ENCODE peak calls at places on chromosome 1, in seven cellular contexts. One of them, this sample, is unnamed.

GRCh38 chr1:221672160-221672762 is 69.6 kb downstream of the DUSP10 start:
- DNase-seq in adrenal gland: no peak
- DNase-seq in transverse colon: no peak
- DNase-seq in right lobe of liver: no peak
- DNase-seq in ovary: no peak
- DNase-seq in testis: no peak
- DNase-seq in K562: no peak
- DNase-seq in this sample: no peak

GRCh38 chr1:22978299-22978698 is 5.6 kb upstream of the LACTBL1 start:
- DNase-seq in transverse colon: no peak
- DNase-seq in K562: no peak
- DNase-seq in ovary: no peak
- DNase-seq in right lobe of liver: no peak
- DNase-seq in adrenal gland: no peak
- DNase-seq in testis: peak
- DNase-seq in this sample: no peak

GRCh38 chr1:98025858-98026257 is 105.0 kb upstream of the DPYD start:
- DNase-seq in transverse colon: no peak
- DNase-seq in ovary: no peak
- DNase-seq in K562: no peak
- DNase-seq in testis: no peak
- DNase-seq in adrenal gland: no peak
- DNase-seq in right lobe of liver: no peak
- DNase-seq in this sample: no peak

GRCh38 chr1:22808846-22809501 is 98.3 kb downstream of the EPHB2 start:
- DNase-seq in transverse colon: no peak
- DNase-seq in ovary: peak
- DNase-seq in testis: peak
- DNase-seq in K562: no peak
- DNase-seq in right lobe of liver: peak
- DNase-seq in adrenal gland: peak
- DNase-seq in this sample: peak

GRCh38 chr1:108829498-108829916 is 27.4 kb downstream of the AKNAD1 start:
- DNase-seq in right lobe of liver: peak
- DNase-seq in transverse colon: no peak
- DNase-seq in adrenal gland: no peak
- DNase-seq in testis: no peak
- DNase-seq in K562: no peak
- DNase-seq in ovary: no peak
- DNase-seq in this sample: no peak

GRCh38 chr1:91693542-91693941 is 192.4 kb downstream of the TGFBR3 start:
- DNase-seq in adrenal gland: peak
- DNase-seq in ovary: no peak
- DNase-seq in transverse colon: no peak
- DNase-seq in K562: no peak
- DNase-seq in right lobe of liver: no peak
- DNase-seq in testis: peak
- DNase-seq in this sample: peak

GRCh38 chr1:243507672-243508302 is 251.9 kb downstream of the SDCCAG8 start:
- DNase-seq in transverse colon: no peak
- DNase-seq in testis: no peak
- DNase-seq in ovary: no peak
- DNase-seq in right lobe of liver: no peak
- DNase-seq in adrenal gland: no peak
- DNase-seq in K562: no peak
- DNase-seq in this sample: no peak

GRCh38 chr1:38667626-38668025 is 191.9 kb downstream of the RRAGC start:
- DNase-seq in K562: no peak
- DNase-seq in ovary: no peak
- DNase-seq in right lobe of liver: no peak
- DNase-seq in testis: no peak
- DNase-seq in adrenal gland: no peak
- DNase-seq in transverse colon: no peak
- DNase-seq in this sample: no peak

GRCh38 chr1:110209715-110210603 is at the start of gene KCNC4:
- DNase-seq in adrenal gland: peak
- DNase-seq in ovary: peak
- DNase-seq in transverse colon: peak
- DNase-seq in K562: peak
- DNase-seq in testis: peak
- DNase-seq in right lobe of liver: peak
- DNase-seq in this sample: peak

GRCh38 chr1:236058141-236058626 is 6.7 kb downstream of the NID1 start:
- DNase-seq in ovary: no peak
- DNase-seq in right lobe of liver: no peak
- DNase-seq in transverse colon: no peak
- DNase-seq in adrenal gland: no peak
- DNase-seq in K562: no peak
- DNase-seq in testis: no peak
- DNase-seq in this sample: no peak

GRCh38 chr1:190170321-190170720 is 307.3 kb downstream of the BRINP3 start:
- DNase-seq in testis: no peak
- DNase-seq in transverse colon: no peak
- DNase-seq in K562: no peak
- DNase-seq in adrenal gland: no peak
- DNase-seq in ovary: no peak
- DNase-seq in right lobe of liver: no peak
- DNase-seq in this sample: no peak

GRCh38 chr1:22830747-22831340 is 120.2 kb downstream of the EPHB2 start:
- DNase-seq in right lobe of liver: peak
- DNase-seq in testis: no peak
- DNase-seq in adrenal gland: no peak
- DNase-seq in K562: no peak
- DNase-seq in ovary: no peak
- DNase-seq in transverse colon: no peak
- DNase-seq in this sample: no peak

GRCh38 chr1:19633106-19633505 is 11.0 kb upstream of the NBL1 start:
- DNase-seq in ovary: no peak
- DNase-seq in right lobe of liver: no peak
- DNase-seq in K562: no peak
- DNase-seq in transverse colon: no peak
- DNase-seq in adrenal gland: no peak
- DNase-seq in testis: no peak
- DNase-seq in this sample: no peak

GRCh38 chr1:156420209-156421061 is 51.4 kb downstream of the RHBG start:
- DNase-seq in transverse colon: no peak
- DNase-seq in K562: no peak
- DNase-seq in right lobe of liver: no peak
- DNase-seq in adrenal gland: no peak
- DNase-seq in ovary: no peak
- DNase-seq in testis: no peak
- DNase-seq in this sample: no peak

GRCh38 chr1:212271823-212272498 is 13.2 kb upstream of the PPP2R5A start:
- DNase-seq in right lobe of liver: no peak
- DNase-seq in testis: no peak
- DNase-seq in ovary: no peak
- DNase-seq in adrenal gland: no peak
- DNase-seq in transverse colon: peak
- DNase-seq in K562: no peak
- DNase-seq in this sample: no peak

GRCh38 chr1:107821340-107821739 is 143.6 kb downstream of the VAV3 start:
- DNase-seq in right lobe of liver: no peak
- DNase-seq in K562: no peak
- DNase-seq in ovary: no peak
- DNase-seq in transverse colon: no peak
- DNase-seq in testis: no peak
- DNase-seq in adrenal gland: no peak
- DNase-seq in this sample: no peak

GRCh38 chr1:243293941-243294722 is 38.3 kb downstream of the SDCCAG8 start:
- DNase-seq in K562: no peak
- DNase-seq in transverse colon: no peak
- DNase-seq in adrenal gland: no peak
- DNase-seq in testis: no peak
- DNase-seq in right lobe of liver: no peak
- DNase-seq in ovary: no peak
- DNase-seq in this sample: no peak

GRCh38 chr1:210231846-210232523 is 611 bp upstream of the SERTAD4 start:
- DNase-seq in ovary: peak
- DNase-seq in adrenal gland: no peak
- DNase-seq in right lobe of liver: no peak
- DNase-seq in transverse colon: no peak
- DNase-seq in K562: no peak
- DNase-seq in testis: no peak
- DNase-seq in this sample: no peak

GRCh38 chr1:32351859-32352745 is 10.2 kb downstream of the FAM229A start:
- DNase-seq in K562: peak
- DNase-seq in transverse colon: peak
- DNase-seq in testis: peak
- DNase-seq in ovary: peak
- DNase-seq in adrenal gland: peak
- DNase-seq in right lobe of liver: peak
- DNase-seq in this sample: no peak

GRCh38 chr1:183349201-183349711 is 68.9 kb downstream of the NMNAT2 start:
- DNase-seq in K562: no peak
- DNase-seq in ovary: no peak
- DNase-seq in right lobe of liver: no peak
- DNase-seq in transverse colon: no peak
- DNase-seq in adrenal gland: no peak
- DNase-seq in testis: peak
- DNase-seq in this sample: no peak

DNA sequence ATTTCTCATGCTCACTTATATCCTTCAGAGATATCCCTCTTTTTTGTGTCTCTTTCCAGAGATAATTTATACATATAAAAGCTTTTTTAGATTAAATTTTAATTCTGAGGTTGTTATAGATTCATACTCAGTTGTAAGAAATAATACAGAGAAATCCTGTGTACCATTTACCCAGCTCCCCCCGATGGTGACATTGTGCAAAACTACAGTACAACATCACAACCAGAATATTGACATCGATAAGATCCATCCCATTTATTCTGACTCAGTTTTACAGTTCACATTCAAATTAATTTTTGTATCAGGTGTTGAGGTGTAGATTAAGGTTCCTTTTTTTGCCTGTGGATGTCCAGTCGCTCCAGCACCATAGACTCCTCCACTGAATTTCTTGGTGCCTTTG is 14.3 kb downstream of the DMRTB1 start:
- DNase-seq in ovary: no peak
- DNase-seq in testis: no peak
- DNase-seq in K562: no peak
- DNase-seq in transverse colon: no peak
- DNase-seq in right lobe of liver: no peak
- DNase-seq in adrenal gland: no peak
- DNase-seq in this sample: no peak
- TF ChIP-seq CTCF in ovary: no peak
- TF ChIP-seq CTCF in testis: no peak
- TF ChIP-seq CTCF in K562: no peak
- TF ChIP-seq CTCF in transverse colon: no peak
- TF ChIP-seq CTCF in right lobe of liver: peak
- TF ChIP-seq CTCF in adrenal gland: no peak
- TF ChIP-seq CTCF in this sample: no peak

GRCh38 chr1:67126111-67126746 is 8.5 kb downstream of the C1orf141 start:
- DNase-seq in right lobe of liver: no peak
- DNase-seq in transverse colon: no peak
- DNase-seq in adrenal gland: no peak
- DNase-seq in K562: peak
- DNase-seq in ovary: no peak
- DNase-seq in testis: no peak
- DNase-seq in this sample: no peak
- TF ChIP-seq POLR2A in right lobe of liver: no peak
- TF ChIP-seq POLR2A in transverse colon: no peak
- TF ChIP-seq POLR2A in adrenal gland: no peak
- TF ChIP-seq POLR2A in K562: no peak
- TF ChIP-seq POLR2A in ovary: no peak
- TF ChIP-seq POLR2A in testis: no peak
- TF ChIP-seq POLR2A in this sample: no peak

DNA sequence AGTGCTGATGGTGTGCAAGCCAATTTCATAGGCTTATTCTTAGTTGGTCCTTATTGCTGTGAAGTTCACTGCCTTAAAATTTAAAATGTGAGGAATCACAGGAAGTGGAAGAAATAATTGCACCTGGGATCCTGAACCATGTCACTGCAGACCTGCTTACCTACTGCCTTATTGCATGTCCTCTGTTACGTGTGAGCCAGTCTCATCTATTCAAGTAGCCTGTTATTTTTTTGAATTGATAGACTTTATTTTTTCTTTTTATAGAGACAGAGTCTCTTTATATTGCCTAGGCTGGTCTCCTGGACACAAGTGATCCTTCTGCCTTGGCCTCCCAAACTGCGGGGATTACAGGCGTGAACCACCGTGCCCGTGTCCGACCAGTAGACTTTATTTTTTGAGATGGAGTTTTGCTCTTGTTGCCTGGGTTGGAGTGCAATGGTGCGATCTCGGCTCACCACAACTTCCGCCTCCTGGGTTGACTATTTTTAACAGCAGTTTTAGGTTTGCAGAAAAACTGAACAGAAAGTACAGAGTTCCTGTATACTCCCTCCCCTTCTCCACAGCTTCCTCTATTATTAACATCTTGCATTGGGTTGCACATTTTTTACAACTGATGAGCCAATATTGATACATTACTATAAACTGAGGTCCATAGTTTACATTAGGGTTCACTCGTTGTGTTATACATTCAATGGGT is 14.0 kb upstream of the DISC1 start:
- DNase-seq in K562: no peak
- DNase-seq in transverse colon: peak
- DNase-seq in testis: peak
- DNase-seq in adrenal gland: no peak
- DNase-seq in right lobe of liver: no peak
- DNase-seq in ovary: no peak
- DNase-seq in this sample: peak
- H3K4me3 ChIP-seq in K562: no peak
- H3K4me3 ChIP-seq in transverse colon: no peak
- H3K4me3 ChIP-seq in testis: no peak
- H3K4me3 ChIP-seq in adrenal gland: no peak
- H3K4me3 ChIP-seq in right lobe of liver: no peak
- H3K4me3 ChIP-seq in ovary: no peak
- H3K4me3 ChIP-seq in this sample: no peak

DNA sequence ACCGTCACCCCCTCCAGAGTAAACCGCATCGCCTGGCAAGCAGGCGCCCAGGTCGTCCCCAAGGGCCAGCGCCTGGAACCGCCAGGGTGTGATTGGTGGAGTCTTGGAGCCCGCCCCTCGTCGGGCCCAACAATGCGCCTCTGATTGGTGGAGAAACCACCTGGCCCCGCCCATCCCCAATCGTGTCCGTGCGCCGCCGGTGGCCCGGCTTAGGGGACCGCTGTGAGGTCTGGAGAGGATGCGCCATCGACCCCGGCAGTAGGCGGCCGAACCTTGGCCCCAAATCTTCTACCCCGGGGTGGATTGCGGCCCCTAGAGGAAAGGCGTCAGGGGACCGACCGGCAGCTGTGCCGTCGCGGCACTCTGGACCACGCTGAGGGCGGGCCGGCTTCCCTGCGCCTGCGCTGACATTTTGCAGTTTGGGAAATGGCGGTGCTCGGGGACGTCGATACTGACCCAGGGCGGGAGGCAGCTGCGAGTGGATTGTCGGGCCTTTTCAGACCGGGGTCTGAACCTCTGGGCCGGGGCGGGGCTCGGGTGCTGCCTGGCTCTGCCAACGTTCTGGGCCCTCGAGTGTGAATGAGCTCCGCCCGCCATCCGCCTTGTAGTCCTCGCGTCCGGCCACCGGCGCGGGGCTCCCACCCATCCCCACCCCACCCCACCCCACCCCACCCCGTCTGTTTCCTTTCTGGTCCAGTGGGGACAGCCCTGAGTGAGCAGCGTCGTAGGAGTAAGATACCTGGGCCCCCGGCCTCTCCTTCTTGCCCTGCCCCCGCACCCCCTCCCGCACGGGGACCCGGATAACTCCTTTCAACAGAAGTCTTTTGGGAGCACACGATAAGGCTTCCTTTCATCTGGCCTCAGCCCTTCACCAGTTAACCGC is 34.2 kb downstream of the SLC2A1 start:
- DNase-seq in adrenal gland: peak
- DNase-seq in transverse colon: peak
- DNase-seq in testis: peak
- DNase-seq in K562: peak
- DNase-seq in ovary: peak
- DNase-seq in right lobe of liver: peak
- DNase-seq in this sample: peak
- TF ChIP-seq CTCF in adrenal gland: no peak
- TF ChIP-seq CTCF in transverse colon: no peak
- TF ChIP-seq CTCF in testis: no peak
- TF ChIP-seq CTCF in K562: peak
- TF ChIP-seq CTCF in ovary: peak
- TF ChIP-seq CTCF in right lobe of liver: no peak
- TF ChIP-seq CTCF in this sample: no peak

This sample was measured in body of pancreas.